ENCODE peak calls at places on chromosomes 12 and 14, in seven cellular contexts. E is upper lobe of right lung, C is tibial artery, O is A549, G is pancreas, Z is MG63, A is left ventricle myocardium inferior. J is an unnamed sample. For H3K9me3, the result is how much of the 10 kb centered on the place peaks cover.

GRCh38 chr12:1001507-1001906 is 10.5 kb downstream of the ERC1 start:
- DNase-seq in E (no peak), C (no peak), O (no peak), G (no peak), Z (no peak), A (no peak), J (no peak)

GRCh38 chr14:50725761-50726160 is 57.7 kb upstream of the SAV1 start:
- DNase-seq in E (no peak), C (no peak), O (no peak), G (no peak), Z (no peak), A (no peak), J (no peak)

GRCh38 chr12:125137776-125138344 is 72.6 kb downstream of the AACS start:
- DNase-seq in E (no peak), C (no peak), O (no peak), G (no peak), Z (no peak), A (no peak), J (no peak)

GRCh38 chr12:570237-570925 is 92.9 kb downstream of the NINJ2 start:
- DNase-seq in E (peak), C (peak), O (peak), G (peak), Z (peak), A (peak), J (peak)

GRCh38 chr12:92971869-92972524 is 42.9 kb upstream of the EEA1 start:
- DNase-seq in E (no peak), C (no peak), O (no peak), G (no peak), Z (peak), A (no peak), J (peak)

GRCh38 chr12:49548822-49549648 is 10.2 kb downstream of the KCNH3 start:
- DNase-seq in E (peak), C (no peak), O (no peak), G (peak), Z (no peak), A (no peak), J (no peak)

GRCh38 chr14:101103321-101103901 is 199.9 kb upstream of the RTL1 start:
- DNase-seq in E (peak), C (peak), O (no peak), G (peak), Z (no peak), A (no peak), J (no peak)

GRCh38 chr12:121872546-121873223 is 14.0 kb upstream of the HPD start:
- DNase-seq in E (no peak), C (no peak), O (no peak), G (no peak), Z (peak), A (peak), J (peak)

GRCh38 chr12:95788637-95789036 is 1.9 kb downstream of the NTN4 start:
- DNase-seq in E (no peak), C (no peak), O (no peak), G (no peak), Z (no peak), A (no peak), J (no peak)

GRCh38 chr12:86662464-86662863 is 406.3 kb upstream of the MGAT4C start:
- DNase-seq in E (no peak), C (no peak), O (no peak), G (no peak), Z (no peak), A (no peak), J (no peak)

GRCh38 chr12:24780969-24781368 is 167.9 kb downstream of the BCAT1 start:
- DNase-seq in E (no peak), C (no peak), O (no peak), G (no peak), Z (no peak), A (no peak), J (no peak)

GRCh38 chr12:97637770-97638169 is 175.2 kb downstream of the RMST start:
- DNase-seq in E (no peak), C (no peak), O (no peak), G (no peak), Z (no peak), A (no peak), J (no peak)

GRCh38 chr12:79454338-79454777 is 236.4 kb downstream of the PAWR start:
- DNase-seq in E (no peak), C (no peak), O (no peak), G (no peak), Z (no peak), A (no peak), J (peak)

GRCh38 chr12:39300799-39301198 is 142.1 kb downstream of the KIF21A start:
- DNase-seq in E (no peak), C (no peak), O (no peak), G (no peak), Z (peak), A (no peak), J (no peak)

GRCh38 chr14:104682107-104682593 is 7.3 kb upstream of the INF2 start:
- DNase-seq in E (no peak), C (no peak), O (peak), G (no peak), Z (peak), A (peak), J (no peak)

GRCh38 chr12:103097496-103097895 is 140.0 kb downstream of the ASCL1 start:
- DNase-seq in E (no peak), C (no peak), O (no peak), G (no peak), Z (no peak), A (no peak), J (no peak)

GRCh38 chr12:57902371-57903042 is 38.9 kb upstream of the ATP23 start:
- DNase-seq in E (no peak), C (no peak), O (no peak), G (no peak), Z (no peak), A (no peak), J (no peak)

GRCh38 chr12:116067892-116068291 is 209.6 kb downstream of the MED13L start:
- DNase-seq in E (no peak), C (no peak), O (no peak), G (no peak), Z (no peak), A (no peak), J (no peak)

GRCh38 chr14:85334316-85334715 is 195.6 kb upstream of the FLRT2 start:
- DNase-seq in E (no peak), C (no peak), O (no peak), G (no peak), Z (no peak), A (no peak), J (no peak)
- H3K9me3 ChIP-seq in E (under half), C (under half), O (under half), G (under half), Z (under half), A (under half), J (under half)

GRCh38 chr14:40222996-40223395 is 790.8 kb upstream of the FBXO33 start:
- DNase-seq in E (no peak), C (no peak), O (no peak), G (no peak), Z (no peak), A (no peak), J (no peak)

GRCh38 chr14:40221428-40221827 is 789.2 kb upstream of the FBXO33 start:
- DNase-seq in E (no peak), C (no peak), O (no peak), G (no peak), Z (no peak), A (no peak), J (no peak)

GRCh38 chr14:40219032-40219431 is 786.8 kb upstream of the FBXO33 start:
- DNase-seq in E (no peak), C (no peak), O (no peak), G (no peak), Z (no peak), A (no peak), J (no peak)

GRCh38 chr14:40216976-40217375 is 784.7 kb upstream of the FBXO33 start:
- DNase-seq in E (no peak), C (no peak), O (no peak), G (no peak), Z (no peak), A (no peak), J (no peak)

GRCh38 chr14:40218282-40218941 is 786.2 kb upstream of the FBXO33 start:
- DNase-seq in E (no peak), C (no peak), O (no peak), G (no peak), Z (no peak), A (no peak), J (no peak)
- H3K9me3 ChIP-seq in E (under half), C (under half), O (under half), G (under half), Z (under half), A (under half), J (under half)

GRCh38 chr14:42277840-42278239 is 671.2 kb downstream of the LRFN5 start:
- DNase-seq in E (no peak), C (no peak), O (no peak), G (no peak), Z (no peak), A (no peak), J (no peak)
- H3K9me3 ChIP-seq in E (under half), C (under half), O (under half), G (under half), Z (under half), A (under half), J (under half)

GRCh38 chr12:34341362-34341733 is 319.1 kb downstream of the ALG10 start:
- DNase-seq in E (no peak), C (no peak), O (no peak), G (no peak), Z (no peak), A (no peak), J (no peak)
- H3K9me3 ChIP-seq in E (under half), C (half or more), O (under half), G (under half), Z (under half), A (under half), J (half or more)

DNA sequence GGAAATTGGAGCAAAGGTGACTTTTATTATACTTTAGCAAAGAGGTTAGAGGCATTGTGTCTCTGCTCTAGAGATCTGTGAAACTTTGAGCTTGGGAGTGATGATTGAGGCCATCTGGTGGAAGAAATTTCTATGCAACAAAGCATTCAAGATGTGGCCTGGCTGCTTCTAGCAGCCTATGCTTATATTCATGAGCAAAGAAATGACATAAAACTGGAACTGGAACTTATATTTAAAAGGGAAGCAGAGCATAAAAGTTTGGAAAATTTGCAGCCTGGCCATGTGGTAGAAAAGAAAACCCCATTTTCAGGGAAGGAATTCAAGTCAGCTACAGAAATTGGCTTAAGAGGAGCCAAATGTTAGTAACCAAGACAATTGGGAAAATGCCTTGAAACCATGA is 70.4 kb downstream of the SDR9C7 start:
- DNase-seq in E (no peak), C (no peak), O (peak), G (no peak), Z (no peak), A (no peak), J (no peak)
- H3K9me3 ChIP-seq in E (under half), C (under half), O (half or more), G (under half), Z (half or more), A (half or more), J (under half)

GRCh38 chr14:106803379-106803778 is 1277.0 kb downstream of the TMEM121 start:
- DNase-seq in E (no peak), C (no peak), O (no peak), G (no peak), Z (no peak), A (no peak), J (no peak)
- H3K9me3 ChIP-seq in E (under half), C (under half), O (under half), G (under half), Z (under half), A (under half), J (under half)

DNA sequence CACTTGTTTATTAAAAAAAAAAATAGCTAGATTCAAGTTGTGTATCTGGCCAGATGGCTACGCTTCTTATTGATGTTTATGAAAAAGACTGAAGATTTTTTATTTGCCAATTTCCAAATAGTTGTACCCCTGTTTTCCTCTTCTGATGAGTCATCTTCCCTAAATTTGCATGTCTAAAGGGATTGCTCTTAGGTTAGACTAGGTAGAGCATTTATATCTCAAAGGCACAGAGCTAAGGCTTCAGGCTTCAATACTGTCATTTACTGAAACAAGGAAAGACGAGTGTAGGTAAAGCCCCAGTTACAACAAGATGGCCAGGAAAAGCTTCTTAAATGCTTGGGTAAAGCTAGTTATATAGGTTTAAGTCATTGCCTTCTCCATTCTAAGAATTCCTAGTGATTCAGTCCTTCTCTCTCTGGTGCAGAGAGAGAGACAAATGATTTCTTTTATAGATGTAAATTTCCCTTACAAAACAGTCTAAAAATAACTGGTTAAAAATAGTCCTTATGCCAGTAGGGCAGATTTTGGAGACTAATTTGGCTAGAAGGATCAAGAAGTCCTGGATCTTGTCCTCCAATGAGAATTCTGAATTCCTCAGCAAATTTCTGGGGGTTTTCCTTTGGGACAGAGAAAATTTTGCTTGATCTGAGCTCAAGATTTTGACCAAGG is 26.1 kb downstream of the LEMD3 start:
- DNase-seq in E (no peak), C (no peak), O (no peak), G (no peak), Z (no peak), A (no peak), J (no peak)
- H3K9me3 ChIP-seq in E (under half), C (under half), O (under half), G (under half), Z (under half), A (under half), J (under half)